ENCODE peak calls at places on chromosomes 11 and 22, in ten cellular contexts. Z is HepG2, Q is transverse colon, L is brain microvascular endothelial cell, J is tibial nerve, V is right atrium auricular region, K is OCI-LY7, S is A549, N is A673, X is pancreas. D is an unnamed sample.

GRCh38 chr11:67060111-67060522 is 3.5 kb downstream of the RHOD start:
- DNase-seq in Z (no peak), Q (no peak), L (peak), J (no peak), V (no peak), K (no peak), S (peak), N (no peak), X (no peak), D (no peak)

GRCh38 chr11:78350101-78350645 is 67.4 kb downstream of the GAB2 start:
- DNase-seq in Z (no peak), Q (peak), L (no peak), J (no peak), V (no peak), K (peak), S (no peak), N (peak), X (no peak), D (no peak)

GRCh38 chr11:20754957-20755356 is 85.6 kb downstream of the NELL1 start:
- DNase-seq in Z (peak), Q (no peak), L (no peak), J (no peak), V (no peak), K (peak), S (no peak), N (peak), X (no peak), D (no peak)

GRCh38 chr11:13035711-13036110 is 26.6 kb downstream of the RASSF10 start:
- DNase-seq in Z (no peak), Q (no peak), L (no peak), J (no peak), V (no peak), K (no peak), S (no peak), N (no peak), X (no peak), D (no peak)

GRCh38 chr11:17443926-17444690 is 32.5 kb downstream of the ABCC8 start:
- DNase-seq in Z (no peak), Q (no peak), L (no peak), J (no peak), V (no peak), K (no peak), S (no peak), N (no peak), X (no peak), D (no peak)

GRCh38 chr11:44875056-44875455 is 75.6 kb downstream of the TP53I11 start:
- DNase-seq in Z (no peak), Q (no peak), L (no peak), J (no peak), V (no peak), K (no peak), S (no peak), N (no peak), X (no peak), D (no peak)

GRCh38 chr11:64298966-64299846 is 952 bp upstream of the CATSPERZ start:
- DNase-seq in Z (no peak), Q (peak), L (no peak), J (peak), V (no peak), K (no peak), S (no peak), N (no peak), X (peak), D (no peak)

GRCh38 chr11:128843198-128843766 is 23.8 kb downstream of the KCNJ1 start:
- DNase-seq in Z (no peak), Q (no peak), L (no peak), J (no peak), V (no peak), K (no peak), S (no peak), N (no peak), X (no peak), D (no peak)

GRCh38 chr22:36331306-36331911 is 56.4 kb downstream of the MYH9 start:
- DNase-seq in Z (peak), Q (peak), L (peak), J (no peak), V (peak), K (peak), S (peak), N (peak), X (peak), D (peak)

GRCh38 chr11:42890773-42891172 is 421.0 kb upstream of the API5 start:
- DNase-seq in Z (no peak), Q (no peak), L (no peak), J (no peak), V (no peak), K (no peak), S (no peak), N (no peak), X (no peak), D (no peak)

GRCh38 chr11:13308704-13309103 is 31.1 kb downstream of the BMAL1 start:
- DNase-seq in Z (no peak), Q (no peak), L (no peak), J (no peak), V (no peak), K (no peak), S (no peak), N (no peak), X (no peak), D (no peak)

GRCh38 chr11:63942803-63943202 is 4.0 kb downstream of the NAA40 start:
- DNase-seq in Z (no peak), Q (no peak), L (no peak), J (no peak), V (no peak), K (no peak), S (no peak), N (no peak), X (no peak), D (no peak)

GRCh38 chr11:32881286-32881685 is 11.3 kb upstream of the QSER1 start:
- DNase-seq in Z (no peak), Q (no peak), L (no peak), J (no peak), V (no peak), K (no peak), S (no peak), N (no peak), X (no peak), D (no peak)

GRCh38 chr11:57772562-57772961 is 11.0 kb downstream of the CTNND1 start:
- DNase-seq in Z (no peak), Q (no peak), L (no peak), J (no peak), V (no peak), K (no peak), S (no peak), N (no peak), X (no peak), D (no peak)

GRCh38 chr11:2367266-2368160 is 9.6 kb upstream of the CD81 start:
- DNase-seq in Z (no peak), Q (no peak), L (no peak), J (no peak), V (no peak), K (no peak), S (no peak), N (no peak), X (no peak), D (peak)

GRCh38 chr11:129695543-129696308 is 119.9 kb upstream of the TMEM45B start:
- DNase-seq in Z (peak), Q (peak), L (peak), J (no peak), V (no peak), K (peak), S (peak), N (peak), X (peak), D (peak)

DNA sequence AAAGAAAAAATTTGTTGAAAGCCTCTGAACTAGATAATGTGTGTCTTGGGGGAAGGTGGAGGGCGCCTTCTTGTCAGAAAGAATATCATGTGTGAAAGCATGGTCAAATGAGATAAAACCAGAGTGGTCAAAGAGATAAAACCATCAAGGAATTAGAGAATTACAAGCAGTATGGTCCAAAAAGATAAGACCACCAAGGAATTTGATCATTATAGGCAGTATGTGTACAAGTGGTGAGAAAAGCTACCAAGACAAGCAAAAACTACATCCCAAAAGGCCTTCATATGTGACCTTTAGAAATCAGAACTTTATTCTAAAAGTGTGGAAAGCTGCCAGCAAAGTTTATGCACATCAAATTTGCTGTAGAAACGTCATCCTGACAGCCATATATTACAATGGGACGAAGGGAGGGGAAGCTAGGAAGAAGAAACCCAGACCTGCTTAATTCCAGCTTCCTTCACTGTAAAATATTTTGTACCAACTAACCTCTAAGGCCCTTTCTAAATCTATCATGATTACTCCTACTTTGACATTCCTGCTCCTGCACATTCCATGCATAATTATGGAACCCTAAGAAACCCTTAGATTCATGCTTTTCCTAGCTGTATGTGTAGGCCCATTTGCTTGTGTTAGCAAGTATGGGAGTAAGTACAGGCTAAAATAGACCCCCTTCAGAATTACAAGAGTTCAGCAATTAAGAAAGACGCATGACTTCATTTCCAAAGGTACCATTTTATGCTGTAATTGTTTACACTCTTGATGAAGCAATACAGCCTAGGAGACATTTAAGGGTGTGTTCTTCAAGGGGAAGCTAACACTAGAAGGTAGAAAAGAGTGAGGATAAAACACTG is 51.6 kb downstream of the LGR4 start:
- DNase-seq in Z (no peak), Q (no peak), L (no peak), J (no peak), V (no peak), K (no peak), S (no peak), N (no peak), X (no peak), D (no peak)
- H3K4me3 ChIP-seq in Z (no peak), Q (no peak), L (no peak), J (no peak), V (no peak), K (no peak), S (no peak), N (no peak), X (no peak), D (no peak)

GRCh38 chr11:75574698-75575265 is 12.7 kb downstream of the SERPINH1 start:
- DNase-seq in Z (no peak), Q (no peak), L (no peak), J (no peak), V (no peak), K (no peak), S (no peak), N (no peak), X (no peak), D (no peak)
- TF ChIP-seq CTCF in Z (peak), Q (no peak), L (peak), J (peak), V (no peak), K (no peak), S (no peak), N (peak), X (no peak), D (no peak)

DNA sequence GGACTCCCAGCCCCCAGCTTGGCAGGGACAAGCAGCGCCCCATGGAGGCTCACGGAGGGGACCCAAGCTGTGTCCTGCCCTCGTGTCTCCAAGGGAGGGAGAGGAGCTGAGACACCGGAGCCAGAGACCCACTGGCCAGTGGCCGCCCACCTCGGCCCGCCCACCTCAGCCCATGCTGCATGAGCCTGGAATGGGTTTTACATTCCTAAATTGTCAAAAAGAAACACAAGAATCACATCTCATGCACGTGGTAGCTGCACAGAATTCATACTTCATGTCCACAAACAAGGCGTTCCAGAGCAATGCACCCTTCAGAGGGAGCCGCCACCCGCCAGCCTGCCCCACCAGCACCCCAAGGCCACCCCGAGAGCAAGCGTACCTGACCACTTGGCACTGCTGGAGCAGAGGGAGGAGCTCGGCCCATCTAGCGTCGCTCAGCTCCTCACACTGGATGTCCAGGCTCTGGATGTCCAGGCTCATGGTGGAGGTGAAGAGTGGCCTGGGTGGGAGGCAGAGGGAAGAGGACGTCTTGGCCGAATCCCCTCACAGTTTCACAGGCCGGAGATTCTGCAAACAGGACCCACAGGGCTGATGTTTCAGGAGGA is 5.3 kb downstream of the RNH1 start:
- DNase-seq in Z (no peak), Q (no peak), L (no peak), J (no peak), V (no peak), K (no peak), S (no peak), N (no peak), X (no peak), D (no peak)
- H3K27ac ChIP-seq in Z (no peak), Q (no peak), L (no peak), J (peak), V (peak), K (no peak), S (no peak), N (no peak), X (no peak), D (no peak)

GRCh38 chr11:101523634-101524260 is 60.1 kb downstream of the TRPC6 start:
- DNase-seq in Z (no peak), Q (no peak), L (no peak), J (no peak), V (no peak), K (no peak), S (no peak), N (no peak), X (no peak), D (no peak)
- H3K4me3 ChIP-seq in Z (no peak), Q (no peak), L (no peak), J (no peak), V (no peak), K (no peak), S (no peak), N (no peak), X (no peak), D (no peak)

GRCh38 chr11:11667056-11667455 is 45.3 kb upstream of the GALNT18 start:
- DNase-seq in Z (no peak), Q (no peak), L (no peak), J (no peak), V (no peak), K (no peak), S (no peak), N (no peak), X (no peak), D (no peak)
- TF ChIP-seq CTCF in Z (no peak), Q (no peak), L (peak), J (no peak), V (no peak), K (peak), S (no peak), N (peak), X (no peak), D (no peak)

DNA sequence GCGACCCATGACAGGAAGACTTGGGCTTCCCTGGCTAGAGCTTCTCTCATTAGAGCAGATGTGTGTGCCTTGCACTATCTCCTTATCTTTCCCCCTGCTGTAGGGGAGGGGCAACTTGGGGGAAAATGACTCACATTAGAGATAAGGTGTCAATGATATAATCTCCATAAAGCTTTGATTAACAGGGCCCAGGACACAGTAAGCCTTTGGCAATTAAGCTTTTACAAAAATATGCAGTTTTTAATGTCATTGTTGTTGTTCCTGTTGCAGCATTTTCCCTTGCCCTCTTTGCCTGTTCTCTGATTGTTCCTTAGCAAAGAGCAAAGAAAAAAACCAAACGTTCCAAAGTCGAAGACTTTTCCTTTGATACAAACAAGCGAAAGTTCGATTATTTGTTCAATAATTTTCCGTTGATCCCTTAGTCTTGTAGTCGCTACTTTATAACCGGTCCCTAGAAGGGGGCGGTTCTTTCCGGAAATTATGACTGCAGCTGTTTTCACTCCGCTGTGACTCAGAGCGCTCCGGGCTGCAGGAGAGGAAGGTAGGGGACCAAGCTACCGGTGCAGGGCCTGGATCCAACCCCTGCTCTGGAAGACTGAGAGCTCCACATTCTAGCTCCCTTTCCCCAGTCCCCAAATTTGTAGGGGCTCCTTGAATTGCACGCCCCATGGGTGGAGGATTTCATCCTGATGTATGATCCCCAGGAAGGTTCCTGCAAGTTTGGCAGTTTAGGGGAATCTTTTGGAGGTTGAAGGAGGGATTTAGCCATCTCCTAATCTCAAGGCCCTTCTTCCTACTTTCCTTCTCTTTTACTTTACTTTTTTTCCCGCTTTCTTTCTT is at the start of gene VWA5A:
- DNase-seq in Z (peak), Q (peak), L (peak), J (peak), V (peak), K (peak), S (peak), N (peak), X (peak), D (peak)
- H3K27ac ChIP-seq in Z (no peak), Q (peak), L (no peak), J (peak), V (peak), K (no peak), S (peak), N (peak), X (peak), D (peak)

DNA sequence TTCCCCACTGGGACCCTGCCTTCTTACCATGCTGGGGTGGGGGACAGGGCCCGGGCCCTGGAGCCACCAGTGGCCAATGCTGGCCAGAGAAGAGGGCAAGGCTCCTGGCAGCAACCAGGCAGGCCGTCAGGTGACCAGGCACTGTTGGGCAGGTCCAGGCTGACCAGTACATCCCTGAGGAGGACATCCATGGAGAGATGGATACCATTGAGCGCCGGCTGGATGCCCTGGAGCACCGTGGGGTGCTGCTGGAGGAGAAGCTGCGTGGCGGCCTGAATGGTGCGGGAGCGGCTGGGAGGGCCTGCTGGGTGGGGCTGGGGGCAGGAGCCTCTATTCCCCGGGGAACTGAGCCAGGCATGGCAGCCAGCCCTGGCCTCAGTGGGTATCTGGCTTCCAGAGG is 21.0 kb downstream of the C22orf23 start:
- DNase-seq in Z (no peak), Q (no peak), L (no peak), J (no peak), V (no peak), K (no peak), S (no peak), N (no peak), X (no peak), D (no peak)
- H3K4me3 ChIP-seq in Z (no peak), Q (no peak), L (no peak), J (no peak), V (no peak), K (no peak), S (no peak), N (no peak), X (no peak), D (no peak)

DNA sequence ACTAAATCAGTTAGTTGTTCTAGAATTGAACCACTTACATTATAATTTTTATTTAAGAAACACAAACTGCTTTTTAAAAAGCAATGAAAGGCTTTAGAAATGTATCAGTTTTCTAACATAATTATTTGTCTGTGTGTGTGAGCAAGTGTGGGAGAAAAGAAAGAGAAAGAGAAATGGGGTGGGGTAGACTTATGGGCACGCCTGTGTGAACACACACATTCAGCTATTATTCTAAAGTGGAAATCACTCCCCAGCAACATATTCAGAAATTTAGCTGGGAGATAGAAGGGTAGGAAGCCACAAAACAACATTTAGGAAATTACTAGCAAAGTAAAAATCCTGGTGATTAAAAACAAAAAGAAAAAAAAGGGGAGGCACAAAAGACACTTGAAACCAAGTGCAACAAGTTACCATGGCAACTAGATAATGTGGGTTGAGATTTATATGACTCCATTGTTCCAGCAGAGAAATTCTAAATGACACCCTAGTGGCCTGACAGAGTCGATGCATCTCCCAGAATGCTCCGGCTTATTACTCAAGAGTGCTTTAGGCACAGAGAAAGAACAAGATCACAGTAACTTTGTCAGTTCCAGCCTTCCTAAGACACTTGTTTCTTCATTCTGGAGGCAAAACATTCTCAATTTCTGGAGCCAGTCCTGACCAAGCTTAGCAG is 444.6 kb downstream of the DLG2 start:
- DNase-seq in Z (peak), Q (no peak), L (peak), J (no peak), V (no peak), K (peak), S (peak), N (peak), X (no peak), D (no peak)
- TF ChIP-seq CTCF in Z (no peak), Q (peak), L (peak), J (peak), V (no peak), K (peak), S (no peak), N (peak), X (peak), D (no peak)

GRCh38 chr11:75667831-75668507 is 869 bp downstream of the MAP6 start:
- DNase-seq in Z (no peak), Q (peak), L (peak), J (no peak), V (no peak), K (no peak), S (peak), N (peak), X (peak), D (no peak)
- H3K27ac ChIP-seq in Z (no peak), Q (peak), L (no peak), J (peak), V (peak), K (no peak), S (peak), N (no peak), X (no peak), D (no peak)